ENCODE peak calls at places on chromosomes 4 and X, in ten cellular contexts. L is heart left ventricle, X is uterus, W is adrenal gland, N is erythroblast, R is ovary, V is sigmoid colon, S is transverse colon, G is endothelial cell of umbilical vein, E is GM12892. Z is an unnamed sample.
A peak's percentile ranks its signal among the peaks of the same experiment; 100 is the strongest.

GRCh38 chrX:151981129-151981528 is 6.7 kb upstream of the GABRE start:
- DNase-seq in L (no peak), X (no peak), W (no peak), N (no peak), R (no peak), V (no peak), S (no peak), G (no peak), E (no peak), Z (no peak)

GRCh38 chr4:73811841-73812240 is 24.6 kb upstream of the CXCL6 start:
- DNase-seq in L (no peak), X (no peak), W (no peak), N (no peak), R (no peak), V (no peak), S (no peak), G (no peak), E (no peak), Z (no peak)

GRCh38 chrX:150781711-150782110 is 88.5 kb downstream of the MTMR1 start:
- DNase-seq in L (no peak), X (no peak), W (no peak), N (no peak), R (no peak), V (no peak), S (no peak), G (no peak), E (no peak), Z (no peak)

GRCh38 chrX:34656467-34656841 is 631 bp downstream of the TMEM47 start:
- DNase-seq in L (peak; percentile 17), X (peak; percentile 22), W (peak; percentile 1), N (no peak), R (peak; percentile 38), V (peak; percentile 60), S (no peak), G (peak; percentile 7), E (no peak), Z (peak; percentile 23)

GRCh38 chrX:31508338-31508737 is 436.5 kb upstream of the FTHL17 start:
- DNase-seq in L (no peak), X (no peak), W (no peak), N (no peak), R (no peak), V (peak; percentile 64), S (peak; percentile 8), G (peak; percentile 39), E (no peak), Z (no peak)

GRCh38 chrX:10030570-10030969 is 63.4 kb downstream of the CLDN34 start:
- DNase-seq in L (no peak), X (no peak), W (no peak), N (peak; percentile 7), R (no peak), V (peak; percentile 6), S (no peak), G (no peak), E (no peak), Z (no peak)

GRCh38 chr4:73831569-73831968 is 4.9 kb upstream of the CXCL6 start:
- DNase-seq in L (no peak), X (no peak), W (no peak), N (no peak), R (no peak), V (no peak), S (no peak), G (no peak), E (no peak), Z (no peak)

GRCh38 chr4:139718358-139718757 is 52.7 kb downstream of the MGST2 start:
- DNase-seq in L (no peak), X (no peak), W (no peak), N (no peak), R (no peak), V (no peak), S (no peak), G (no peak), E (no peak), Z (no peak)

GRCh38 chr4:168505996-168506395 is 9.1 kb downstream of the PALLD start:
- DNase-seq in L (no peak), X (no peak), W (no peak), N (no peak), R (no peak), V (no peak), S (no peak), G (no peak), E (no peak), Z (no peak)

GRCh38 chr4:171629182-171629581 is 184.0 kb upstream of the GALNTL6 start:
- DNase-seq in L (no peak), X (no peak), W (no peak), N (no peak), R (no peak), V (no peak), S (no peak), G (no peak), E (no peak), Z (no peak)

GRCh38 chr4:38805530-38806145 is 1.0 kb upstream of the TLR1 start:
- DNase-seq in L (peak; percentile 43), X (no peak), W (peak; percentile 40), N (peak; percentile 12), R (no peak), V (no peak), S (peak; percentile 48), G (peak; percentile 44), E (peak; percentile 41), Z (peak; percentile 70)

GRCh38 chr4:38802561-38803355 is 1.8 kb downstream of the TLR1 start:
- DNase-seq in L (no peak), X (no peak), W (no peak), N (peak; percentile 4), R (no peak), V (no peak), S (no peak), G (no peak), E (no peak), Z (no peak)

GRCh38 chr4:38800956-38801450 is 3.6 kb downstream of the TLR1 start:
- DNase-seq in L (no peak), X (no peak), W (no peak), N (no peak), R (no peak), V (no peak), S (no peak), G (no peak), E (no peak), Z (no peak)

GRCh38 chr4:38803833-38804653 is 548 bp downstream of the TLR1 start:
- DNase-seq in L (no peak), X (no peak), W (no peak), N (no peak), R (no peak), V (no peak), S (no peak), G (no peak), E (no peak), Z (no peak)

GRCh38 chr4:38804654-38805295 is at the start of gene TLR1:
- DNase-seq in L (no peak), X (no peak), W (no peak), N (peak; percentile 54), R (no peak), V (no peak), S (no peak), G (peak; percentile 89), E (no peak), Z (no peak)
- TF ChIP-seq POLR2A in L (no peak), X (no peak), W (no peak), N (no peak), R (no peak), V (no peak), S (peak; percentile 48), G (no peak), E (no peak), Z (no peak)

GRCh38 chrX:136246201-136246600 is 5.0 kb downstream of the MAP7D3 start:
- DNase-seq in L (no peak), X (no peak), W (no peak), N (no peak), R (no peak), V (no peak), S (no peak), G (no peak), E (no peak), Z (no peak)

GRCh38 chrX:136250191-136251041 is 784 bp downstream of the MAP7D3 start:
- DNase-seq in L (peak; percentile 22), X (no peak), W (peak; percentile 1), N (peak; percentile 35), R (no peak), V (no peak), S (no peak), G (peak; percentile 41), E (peak; percentile 25), Z (no peak)

GRCh38 chrX:136255543-136255942 is 4.3 kb upstream of the MAP7D3 start:
- DNase-seq in L (peak; percentile 30), X (no peak), W (no peak), N (no peak), R (no peak), V (no peak), S (no peak), G (no peak), E (no peak), Z (no peak)

GRCh38 chrX:136251042-136251991 is at the start of gene MAP7D3:
- DNase-seq in L (peak; percentile 74), X (peak; percentile 65), W (peak; percentile 69), N (peak; percentile 61), R (peak; percentile 71), V (peak; percentile 82), S (peak; percentile 64), G (peak; percentile 29), E (peak; percentile 62), Z (peak; percentile 63)
- TF ChIP-seq POLR2A in L (peak; percentile 41), X (peak; percentile 60), W (no peak), N (no peak), R (no peak), V (peak; percentile 18), S (no peak), G (peak; percentile 77), E (peak; percentile 65), Z (no peak)

GRCh38 chrX:110317079-110317819 is 636 bp downstream of the AMMECR1 start:
- DNase-seq in L (peak; percentile 18), X (peak; percentile 23), W (peak; percentile 17), N (peak; percentile 69), R (peak; percentile 54), V (peak; percentile 63), S (peak; percentile 17), G (peak; percentile 6), E (peak; percentile 12), Z (peak; percentile 59)

GRCh38 chrX:110316351-110317078 is 1.4 kb downstream of the AMMECR1 start:
- DNase-seq in L (no peak), X (no peak), W (no peak), N (peak; percentile 62), R (no peak), V (no peak), S (no peak), G (peak; percentile 40), E (no peak), Z (no peak)

GRCh38 chrX:110315541-110315940 is 2.3 kb downstream of the AMMECR1 start:
- DNase-seq in L (no peak), X (no peak), W (no peak), N (peak; percentile 66), R (no peak), V (no peak), S (no peak), G (no peak), E (no peak), Z (no peak)

GRCh38 chrX:110318664-110318968 is 731 bp upstream of the AMMECR1 start:
- DNase-seq in L (no peak), X (no peak), W (no peak), N (no peak), R (no peak), V (no peak), S (no peak), G (peak; percentile 14), E (no peak), Z (no peak)

GRCh38 chrX:110317820-110318663 is at the start of gene AMMECR1:
- DNase-seq in L (peak; percentile 79), X (peak; percentile 80), W (peak; percentile 76), N (peak; percentile 94), R (peak; percentile 87), V (peak; percentile 86), S (peak; percentile 79), G (peak; percentile 71), E (peak; percentile 56), Z (peak; percentile 77)
- TF ChIP-seq POLR2A in L (peak; percentile 34), X (peak; percentile 71), W (no peak), N (peak; percentile 75), R (peak; percentile 27), V (no peak), S (peak; percentile 58), G (no peak), E (peak; percentile 86), Z (peak; percentile 44)

GRCh38 chr4:48862038-48862437 is 31.1 kb downstream of the OCIAD1 start:
- DNase-seq in L (no peak), X (no peak), W (no peak), N (no peak), R (no peak), V (no peak), S (no peak), G (no peak), E (no peak), Z (no peak)
- TF ChIP-seq POLR2A in L (no peak), X (no peak), W (no peak), N (no peak), R (no peak), V (no peak), S (no peak), G (no peak), E (no peak), Z (no peak)